ENCODE peak calls at places on chromosomes 16 and 17, in five cellular contexts. Y is endothelial cell of umbilical vein, M is H1, R is GM23338, W is GM12891. K is an unnamed sample.

GRCh38 chr16:74035816-74036215 is 260.8 kb upstream of the PSMD7 start:
- DNase-seq in Y (no peak), M (no peak), R (peak; percentile 49), W (peak; percentile 6), K (no peak)

GRCh38 chr17:31388351-31388750 is 3.1 kb upstream of the RAB11FIP4 start:
- DNase-seq in Y (no peak), M (no peak), R (no peak), W (no peak), K (no peak)

GRCh38 chr16:154223-155030 is 2.0 kb downstream of the HBZ start:
- DNase-seq in Y (peak; percentile 50), M (peak; percentile 81), R (peak; percentile 69), W (no peak), K (no peak)

GRCh38 chr16:24700549-24701392 is 28.7 kb upstream of the TNRC6A start:
- DNase-seq in Y (peak; percentile 94), M (no peak), R (peak; percentile 64), W (no peak), K (peak; percentile 96)

GRCh38 chr17:72510454-72511016 is 389.7 kb downstream of the SOX9 start:
- DNase-seq in Y (no peak), M (no peak), R (no peak), W (no peak), K (no peak)

GRCh38 chr17:78821961-78822360 is 18.7 kb downstream of the USP36 start:
- DNase-seq in Y (no peak), M (no peak), R (no peak), W (no peak), K (no peak)

GRCh38 chr16:48441863-48442279 is 56.7 kb upstream of the SIAH1 start:
- DNase-seq in Y (no peak), M (no peak), R (no peak), W (no peak), K (peak; percentile 44)

GRCh38 chr16:14353340-14353739 is 276.7 kb downstream of the PARN start:
- DNase-seq in Y (no peak), M (no peak), R (peak; percentile 41), W (no peak), K (no peak)

GRCh38 chr17:83136156-83136555 is 56.7 kb downstream of the METRNL start:
- DNase-seq in Y (no peak), M (no peak), R (no peak), W (no peak), K (peak; percentile 25)

GRCh38 chr16:23435500-23435899 is 17.5 kb downstream of the COG7 start:
- DNase-seq in Y (peak; percentile 81), M (peak; percentile 82), R (peak; percentile 85), W (peak; percentile 41), K (peak; percentile 74)

GRCh38 chr16:15466886-15467781 is 32.7 kb downstream of the BMERB1 start:
- DNase-seq in Y (no peak), M (no peak), R (no peak), W (no peak), K (no peak)

GRCh38 chr16:12079411-12079965 is 103.0 kb downstream of the SNX29 start:
- DNase-seq in Y (no peak), M (no peak), R (no peak), W (no peak), K (no peak)

GRCh38 chr17:14922421-14922820 is 342.7 kb downstream of the PMP22 start:
- DNase-seq in Y (no peak), M (no peak), R (no peak), W (no peak), K (no peak)

GRCh38 chr16:50316848-50317630 is 50.7 kb downstream of the ADCY7 start:
- DNase-seq in Y (no peak), M (no peak), R (no peak), W (no peak), K (no peak)

GRCh38 chr17:55731586-55732250 is 9.1 kb upstream of the TMEM100 start:
- DNase-seq in Y (no peak), M (no peak), R (peak; percentile 16), W (no peak), K (peak; percentile 91)

GRCh38 chr17:77184474-77184873 is 43.7 kb downstream of the SEC14L1 start:
- DNase-seq in Y (no peak), M (no peak), R (no peak), W (no peak), K (no peak)

GRCh38 chr17:3870871-3871306 is 22.0 kb downstream of the CAMKK1 start:
- DNase-seq in Y (peak; percentile 66), M (no peak), R (no peak), W (peak; percentile 57), K (no peak)

GRCh38 chr16:74455619-74456289 is 34.5 kb upstream of the CLEC18B start:
- DNase-seq in Y (peak; percentile 48), M (no peak), R (no peak), W (no peak), K (no peak)

GRCh38 chr16:54284931-54285413 is 1.6 kb downstream of the IRX3 start:
- DNase-seq in Y (no peak), M (peak; percentile 67), R (peak; percentile 38), W (no peak), K (no peak)

GRCh38 chr16:28537964-28538732 is 626 bp downstream of the NUPR1 start:
- DNase-seq in Y (no peak), M (no peak), R (no peak), W (no peak), K (no peak)

GRCh38 chr17:8254881-8255280 is 5.8 kb downstream of the PFAS start:
- DNase-seq in Y (no peak), M (no peak), R (no peak), W (no peak), K (no peak)

GRCh38 chr17:1298616-1299015 is 19.2 kb downstream of the TRARG1 start:
- DNase-seq in Y (no peak), M (peak; percentile 73), R (peak; percentile 79), W (no peak), K (no peak)

GRCh38 chr16:28189237-28189636 is 22.5 kb downstream of the XPO6 start:
- DNase-seq in Y (no peak), M (no peak), R (no peak), W (no peak), K (no peak)

GRCh38 chr16:66363196-66363777 is 3.2 kb upstream of the CDH5 start:
- DNase-seq in Y (no peak), M (no peak), R (no peak), W (no peak), K (no peak)

GRCh38 chr16:66364959-66365306 is 1.6 kb upstream of the CDH5 start:
- DNase-seq in Y (no peak), M (no peak), R (no peak), W (no peak), K (no peak)

GRCh38 chr16:66365588-66365987 is 903 bp upstream of the CDH5 start:
- DNase-seq in Y (peak; percentile 80), M (no peak), R (no peak), W (no peak), K (no peak)

GRCh38 chr16:66366433-66367299 is at the start of gene CDH5:
- DNase-seq in Y (peak; percentile 90), M (no peak), R (no peak), W (no peak), K (peak; percentile 87)

DNA sequence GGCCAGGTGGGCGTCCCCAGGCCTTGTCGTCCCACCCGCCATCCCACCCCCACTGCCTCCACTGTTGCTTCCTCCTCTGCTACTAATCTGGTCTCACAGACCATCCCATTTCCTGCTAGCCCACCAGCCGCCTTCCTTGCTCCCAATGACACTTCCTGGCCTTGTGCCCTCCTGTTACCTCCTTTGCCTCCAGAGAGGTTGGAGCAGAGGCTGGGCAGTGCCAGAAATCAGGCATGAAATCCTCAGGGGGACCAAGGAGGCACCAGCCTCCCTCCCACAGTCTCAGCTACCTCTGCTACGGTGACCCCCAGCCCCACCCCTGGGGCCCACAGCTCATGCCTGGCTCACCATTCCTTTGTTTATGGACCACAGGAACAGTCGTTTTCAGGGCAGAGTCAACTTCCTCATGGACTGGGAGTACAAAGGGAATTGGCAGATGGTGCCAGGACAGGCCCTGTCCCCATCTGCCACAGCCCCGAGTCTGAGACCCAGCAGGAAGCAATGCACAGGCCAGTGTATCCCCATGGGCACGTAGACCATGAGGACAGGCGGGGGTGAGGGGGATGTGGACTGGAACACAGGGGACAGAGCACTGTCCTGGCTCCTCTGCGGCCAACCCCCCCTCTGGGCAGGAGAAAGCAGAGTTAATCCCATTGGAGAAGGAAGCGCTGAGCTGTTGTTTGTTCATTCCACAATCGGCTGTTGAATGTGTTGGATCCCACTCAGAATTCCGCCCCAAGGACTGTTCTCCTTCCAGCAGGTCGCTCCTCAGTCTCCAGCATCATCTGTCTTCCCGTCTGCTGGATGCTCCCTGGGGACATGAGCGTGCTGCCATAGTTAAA is 2.2 kb upstream of the CDH5 start:
- DNase-seq in Y (peak; percentile 85), M (no peak), R (no peak), W (no peak), K (peak; percentile 83)
- TF ChIP-seq POLR2AphosphoS5 in Y (no peak), M (no peak), R (no peak), W (no peak), K (peak; percentile 27)

GRCh38 chr17:68457539-68458259 is 403 bp upstream of the WIPI1 start:
- DNase-seq in Y (peak; percentile 99), M (peak; percentile 98), R (peak; percentile 99), W (peak; percentile 92), K (peak; percentile 99)
- TF ChIP-seq POLR2AphosphoS5 in Y (no peak), M (peak; percentile 38), R (peak; percentile 31), W (peak; percentile 35), K (peak; percentile 83)

GRCh38 chr16:67647111-67647651 is 2.2 kb downstream of the CARMIL2 start:
- DNase-seq in Y (no peak), M (no peak), R (peak; percentile 34), W (no peak), K (no peak)

GRCh38 chr16:67637625-67638024 is 7.3 kb upstream of the CARMIL2 start:
- DNase-seq in Y (no peak), M (no peak), R (no peak), W (no peak), K (no peak)

GRCh38 chr16:67645397-67646121 is 615 bp downstream of the CARMIL2 start:
- DNase-seq in Y (no peak), M (no peak), R (no peak), W (no peak), K (no peak)

GRCh38 chr16:67644038-67644437 is 906 bp upstream of the CARMIL2 start:
- DNase-seq in Y (no peak), M (no peak), R (no peak), W (no peak), K (no peak)

GRCh38 chr16:67641779-67642708 is 2.9 kb upstream of the CARMIL2 start:
- DNase-seq in Y (peak; percentile 52), M (no peak), R (no peak), W (no peak), K (peak; percentile 89)
- TF ChIP-seq POLR2AphosphoS5 in Y (no peak), M (no peak), R (no peak), W (no peak), K (peak; percentile 84)

DNA sequence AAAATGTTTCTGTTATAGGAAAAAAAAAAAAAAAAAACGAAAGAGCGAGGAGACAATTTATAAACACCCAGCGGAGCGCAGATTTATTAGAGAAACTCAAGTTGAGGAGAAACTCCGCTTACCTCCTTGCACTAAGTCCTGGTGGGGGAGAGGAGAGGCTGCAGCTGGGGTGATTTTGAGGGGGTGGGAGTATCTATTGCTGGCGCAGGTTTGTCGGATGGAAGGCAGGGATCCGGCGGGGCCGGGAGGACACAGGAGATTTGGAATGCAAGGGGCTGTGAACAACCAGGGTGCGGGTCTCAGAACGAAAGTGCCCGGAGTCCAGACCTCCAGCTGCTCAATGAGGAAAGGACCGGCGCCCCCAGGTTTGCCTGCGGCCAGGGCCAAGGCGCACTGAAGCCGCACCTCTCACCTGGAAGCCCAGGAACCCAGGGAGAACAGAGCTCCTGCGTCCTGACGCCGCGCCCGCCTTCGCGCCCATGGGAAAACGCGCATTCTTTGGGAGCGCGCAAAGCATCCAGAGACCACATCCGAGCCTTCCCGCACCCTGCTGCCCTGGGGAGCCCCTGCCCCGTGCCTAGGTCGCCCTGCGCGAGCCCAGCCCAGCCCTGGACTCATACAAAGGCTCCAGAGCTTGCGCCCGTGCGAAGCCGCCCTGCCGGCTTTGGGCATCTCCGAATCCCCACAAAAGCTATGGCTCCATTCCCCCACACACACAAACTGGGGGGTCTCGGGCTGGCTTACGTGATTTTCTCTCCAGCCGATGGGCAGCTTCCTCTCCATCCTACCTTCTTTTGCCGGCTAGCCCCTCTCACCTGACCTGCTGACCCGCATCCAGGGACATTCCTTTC is 2.6 kb upstream of the HOXB8 start:
- DNase-seq in Y (no peak), M (no peak), R (peak; percentile 58), W (no peak), K (no peak)
- TF ChIP-seq POLR2AphosphoS5 in Y (no peak), M (no peak), R (no peak), W (no peak), K (no peak)